ENCODE peak calls at places on chromosomes 16 and 17, in seven cellular contexts. N is H9, O is neuronal stem cell, J is HCT116, G is neural progenitor cell, K is GM12878, U is hepatocyte. M is an unnamed sample.
A peak's percentile ranks its signal among the peaks of the same experiment; 100 is the strongest.

GRCh38 chr17:55347341-55347740 is 74.3 kb downstream of the MMD start:
- DNase-seq in N (no peak), O (no peak), J (no peak), G (no peak), K (no peak), U (no peak), M (no peak)

GRCh38 chr17:3813171-3813570 is 12.2 kb upstream of the ITGAE start:
- DNase-seq in N (no peak), O (no peak), J (no peak), G (no peak), K (no peak), U (no peak), M (no peak)

GRCh38 chr17:64005734-64006167 is 7.6 kb downstream of the PRR29 start:
- DNase-seq in N (peak; percentile 27), O (no peak), J (no peak), G (no peak), K (no peak), U (no peak), M (no peak)

GRCh38 chr16:11253995-11254912 is 1.8 kb downstream of the SOCS1 start:
- DNase-seq in N (no peak), O (no peak), J (no peak), G (no peak), K (no peak), U (no peak), M (peak; percentile 83)

GRCh38 chr17:64084086-64084939 is 45.6 kb downstream of the ERN1 start:
- DNase-seq in N (peak; percentile 64), O (no peak), J (no peak), G (no peak), K (no peak), U (peak; percentile 51), M (no peak)

GRCh38 chr16:72113616-72113945 is 19.9 kb downstream of the DHX38 start:
- DNase-seq in N (no peak), O (no peak), J (no peak), G (no peak), K (no peak), U (no peak), M (no peak)

GRCh38 chr16:85988723-85989313 is 89.9 kb downstream of the IRF8 start:
- DNase-seq in N (no peak), O (no peak), J (no peak), G (no peak), K (peak; percentile 84), U (no peak), M (no peak)

GRCh38 chr16:2205104-2205966 is at the start of gene MLST8:
- DNase-seq in N (peak; percentile 79), O (peak; percentile 91), J (peak; percentile 78), G (peak; percentile 94), K (peak; percentile 45), U (peak; percentile 94), M (peak; percentile 95)

GRCh38 chr17:82889496-82890338 is 49.9 kb upstream of the ZNF750 start:
- DNase-seq in N (no peak), O (no peak), J (peak; percentile 16), G (no peak), K (no peak), U (peak; percentile 66), M (no peak)

GRCh38 chr16:77596243-77596642 is 126.1 kb upstream of the NUDT7 start:
- DNase-seq in N (no peak), O (no peak), J (no peak), G (no peak), K (no peak), U (no peak), M (no peak)

GRCh38 chr16:4524571-4524970 is 14.0 kb downstream of the CDIP1 start:
- DNase-seq in N (no peak), O (no peak), J (no peak), G (no peak), K (no peak), U (no peak), M (no peak)

GRCh38 chr17:81385320-81386111 is 9.7 kb upstream of the BAHCC1 start:
- DNase-seq in N (no peak), O (no peak), J (no peak), G (no peak), K (no peak), U (no peak), M (no peak)

GRCh38 chr17:81386141-81386645 is 9.1 kb upstream of the BAHCC1 start:
- DNase-seq in N (peak; percentile 64), O (no peak), J (no peak), G (no peak), K (no peak), U (no peak), M (no peak)

GRCh38 chr17:81388091-81388611 is 7.1 kb upstream of the BAHCC1 start:
- DNase-seq in N (no peak), O (no peak), J (no peak), G (no peak), K (no peak), U (no peak), M (no peak)

GRCh38 chr17:81387235-81388060 is 7.8 kb upstream of the BAHCC1 start:
- DNase-seq in N (no peak), O (no peak), J (no peak), G (peak; percentile 86), K (no peak), U (peak; percentile 80), M (no peak)

DNA sequence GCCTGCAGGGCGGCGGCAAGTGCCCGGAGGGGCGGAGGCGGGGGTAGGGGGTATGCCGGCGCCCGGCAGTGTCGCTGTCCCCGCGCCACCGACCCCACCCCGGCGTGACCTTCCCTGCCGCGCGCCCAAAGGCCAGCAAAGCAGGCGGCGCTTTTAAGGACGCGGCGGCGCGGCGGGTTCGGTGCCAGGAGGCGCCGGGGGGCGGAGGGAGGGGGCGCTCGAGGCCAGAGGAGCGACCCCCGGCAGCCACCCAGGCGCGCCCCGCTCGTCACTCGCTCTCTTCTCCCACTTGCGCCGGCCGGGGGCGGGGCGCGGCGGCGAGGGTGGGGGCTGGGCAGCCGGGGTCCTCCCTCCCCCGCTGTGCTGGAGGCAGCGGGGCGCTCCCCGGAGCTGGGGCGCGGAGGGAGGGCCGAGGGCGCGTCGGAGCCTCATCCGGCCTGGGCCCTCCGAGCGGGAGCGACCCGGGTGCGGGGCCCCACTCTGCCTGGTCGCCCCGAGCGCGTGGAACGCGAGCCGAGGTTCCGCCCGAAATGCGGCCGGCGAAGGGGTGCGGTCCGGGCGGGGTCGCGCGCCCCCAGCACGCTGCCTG is 8.5 kb upstream of the BAHCC1 start:
- DNase-seq in N (no peak), O (no peak), J (no peak), G (peak; percentile 75), K (no peak), U (peak; percentile 75), M (no peak)
- H2AFZ ChIP-seq in N (no peak overlapping the region), O (peak overlapping the region; percentile 82), J (no peak overlapping the region), G (no peak overlapping the region), K (peak overlapping the region; percentile 34), U (peak overlapping the region; percentile 22), M (no peak overlapping the region)

GRCh38 chr17:61129232-61129631 is 270.4 kb upstream of the TBX2 start:
- DNase-seq in N (no peak), O (no peak), J (no peak), G (no peak), K (no peak), U (peak; percentile 17), M (no peak)
- H2AFZ ChIP-seq in N (no peak overlapping the region), O (no peak overlapping the region), J (no peak overlapping the region), G (no peak overlapping the region), K (no peak overlapping the region), U (no peak overlapping the region), M (no peak overlapping the region)

DNA sequence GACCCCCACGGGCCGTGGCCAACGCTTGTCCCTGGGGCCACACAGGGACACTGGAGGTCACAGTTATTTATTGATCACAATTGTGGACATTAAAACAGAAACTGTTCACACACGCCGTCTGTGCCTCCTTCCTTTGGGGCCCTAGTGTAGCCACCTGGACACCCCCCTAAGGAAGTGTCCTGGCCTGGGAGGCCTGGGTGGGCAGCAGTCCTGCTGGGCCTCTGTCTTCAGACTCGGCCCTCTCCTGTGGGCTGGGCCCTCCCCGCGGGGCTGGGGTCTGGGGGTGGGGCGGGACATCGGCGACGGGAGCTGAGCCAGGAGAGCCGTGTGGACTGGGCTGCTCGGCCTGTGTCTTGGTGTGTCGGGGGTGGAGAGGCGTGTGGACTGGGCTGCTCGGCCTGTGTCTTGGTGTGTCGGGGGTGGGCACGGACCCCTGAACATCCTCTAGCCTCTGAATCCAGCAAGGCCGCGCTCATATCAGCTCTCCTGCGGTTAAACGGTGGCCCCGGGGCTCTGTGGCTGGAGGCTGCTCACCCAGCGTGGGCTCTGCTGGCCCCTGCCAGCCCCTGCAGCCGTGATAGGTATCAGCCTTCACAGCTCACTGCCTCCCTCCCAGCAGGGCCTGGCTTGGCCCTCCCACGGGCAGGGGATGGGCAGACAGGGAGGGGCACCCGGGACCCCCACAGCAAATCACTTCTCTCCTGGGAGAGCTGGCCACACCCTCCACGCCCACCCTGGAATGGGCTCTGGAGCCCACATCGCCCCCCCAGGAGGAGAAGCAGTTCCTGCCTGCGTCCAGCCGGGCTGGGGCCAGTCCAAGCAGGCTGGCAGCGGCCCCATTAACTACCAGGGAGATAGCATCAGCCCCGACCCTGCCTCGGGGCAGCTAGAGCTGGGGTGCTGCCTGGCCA is 1.1 kb upstream of the NHLRC4 start:
- DNase-seq in N (no peak), O (no peak), J (no peak), G (no peak), K (no peak), U (peak; percentile 50), M (no peak)
- H2AFZ ChIP-seq in N (no peak overlapping the region), O (peak overlapping the region; percentile 81), J (no peak overlapping the region), G (no peak overlapping the region), K (no peak overlapping the region), U (no peak overlapping the region), M (no peak overlapping the region)

GRCh38 chr16:75068632-75069031 is 47.9 kb downstream of the LDHD start:
- DNase-seq in N (no peak), O (no peak), J (no peak), G (no peak), K (no peak), U (no peak), M (no peak)
- H2AFZ ChIP-seq in N (no peak overlapping the region), O (no peak overlapping the region), J (no peak overlapping the region), G (no peak overlapping the region), K (no peak overlapping the region), U (no peak overlapping the region), M (no peak overlapping the region)

GRCh38 chr16:79482011-79482410 is 118.5 kb downstream of the MAF start:
- DNase-seq in N (no peak), O (no peak), J (no peak), G (no peak), K (no peak), U (no peak), M (no peak)
- H2AFZ ChIP-seq in N (no peak overlapping the region), O (no peak overlapping the region), J (no peak overlapping the region), G (no peak overlapping the region), K (no peak overlapping the region), U (no peak overlapping the region), M (no peak overlapping the region)